ENCODE peak calls at places on chromosomes 13 and 19, in seven cellular contexts. A is GM12865, Q is H9, I is epithelial cell of esophagus, T is GM13976, P is colonic mucosa, C is bronchial epithelial cell. M is an unnamed sample.

GRCh38 chr19:47379398-47379938 is 30.4 kb downstream of the DHX34 start:
- DNase-seq in A (no peak), Q (no peak), I (no peak), T (no peak), P (no peak), C (no peak), M (no peak)

GRCh38 chr13:48559638-48560320 is 26.9 kb upstream of the RCBTB2 start:
- DNase-seq in A (no peak), Q (no peak), I (peak; percentile 87), T (no peak), P (no peak), C (peak; percentile 92), M (peak; percentile 58)

GRCh38 chr19:41309225-41310030 is 544 bp upstream of the CCDC97 start:
- DNase-seq in A (peak; percentile 43), Q (no peak), I (peak; percentile 37), T (no peak), P (no peak), C (peak; percentile 35), M (no peak)

GRCh38 chr19:18107235-18108083 is 9.9 kb downstream of the MAST3 start:
- DNase-seq in A (no peak), Q (no peak), I (peak; percentile 67), T (no peak), P (no peak), C (peak; percentile 75), M (no peak)

GRCh38 chr19:40813182-40813581 is 14.2 kb downstream of the EGLN2 start:
- DNase-seq in A (no peak), Q (no peak), I (no peak), T (no peak), P (no peak), C (no peak), M (no peak)

GRCh38 chr19:9913237-9914000 is 22.9 kb downstream of the OLFM2 start:
- DNase-seq in A (no peak), Q (peak; percentile 50), I (no peak), T (peak; percentile 60), P (no peak), C (no peak), M (no peak)

GRCh38 chr13:21616880-21617279 is 12.9 kb upstream of the MICU2 start:
- DNase-seq in A (no peak), Q (no peak), I (no peak), T (no peak), P (peak; percentile 37), C (no peak), M (no peak)

GRCh38 chr13:99316657-99317244 is 9.6 kb upstream of the GPR183 start:
- DNase-seq in A (no peak), Q (no peak), I (no peak), T (no peak), P (no peak), C (no peak), M (no peak)

GRCh38 chr19:57903298-57904174 is 12.9 kb downstream of the ZNF417 start:
- DNase-seq in A (peak; percentile 11), Q (no peak), I (peak; percentile 47), T (no peak), P (no peak), C (peak; percentile 45), M (no peak)

GRCh38 chr13:59734393-59734792 is 429.3 kb downstream of the DIAPH3 start:
- DNase-seq in A (peak; percentile 93), Q (no peak), I (no peak), T (peak; percentile 58), P (no peak), C (no peak), M (no peak)

GRCh38 chr19:50835785-50836542 is 2.6 kb upstream of the KLK15 start:
- DNase-seq in A (peak; percentile 82), Q (peak; percentile 81), I (peak; percentile 63), T (peak; percentile 95), P (peak; percentile 88), C (peak; percentile 31), M (peak; percentile 50)

GRCh38 chr19:11499890-11500420 is 5.7 kb downstream of the ZNF653 start:
- DNase-seq in A (no peak), Q (no peak), I (no peak), T (no peak), P (no peak), C (no peak), M (no peak)

DNA sequence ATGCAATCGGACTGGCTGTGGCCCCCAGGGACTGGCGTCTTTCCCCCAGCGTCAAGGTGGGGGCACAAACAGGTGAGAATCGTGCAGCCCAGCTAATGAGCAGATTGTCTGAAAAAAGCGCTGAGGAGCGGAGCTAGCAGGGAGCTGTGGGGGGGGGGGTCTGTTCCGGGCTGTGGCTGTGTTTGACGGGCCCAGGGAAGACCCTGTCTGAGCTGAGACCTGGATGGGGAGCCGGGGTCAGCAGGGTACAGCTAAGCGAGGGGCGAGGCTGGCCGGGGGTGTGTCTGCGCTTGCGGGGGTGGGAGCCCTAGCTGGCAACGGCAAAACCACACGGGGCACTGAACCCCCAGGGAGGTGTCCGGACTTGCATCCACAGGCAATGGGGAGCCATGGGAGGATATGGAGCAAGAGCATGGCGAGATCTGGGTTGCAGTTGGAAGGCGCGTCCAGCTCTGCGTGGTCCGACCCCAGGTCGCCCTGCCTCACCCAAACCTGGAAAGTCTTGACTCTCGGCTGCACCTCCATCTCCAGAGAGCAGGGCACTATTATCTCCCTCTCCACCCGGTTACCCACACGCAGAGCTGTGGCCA is 4.7 kb downstream of the LINGO3 start:
- DNase-seq in A (no peak), Q (no peak), I (no peak), T (no peak), P (no peak), C (no peak), M (no peak)
- TF ChIP-seq CTCF in A (no peak), Q (no peak), I (no peak), T (no peak), P (no peak), C (no peak), M (no peak)

GRCh38 chr13:112782433-112783010 is 92.7 kb downstream of the ATP11A start:
- DNase-seq in A (no peak), Q (no peak), I (no peak), T (no peak), P (no peak), C (no peak), M (no peak)

GRCh38 chr13:112777637-112778406 is 88.0 kb downstream of the ATP11A start:
- DNase-seq in A (no peak), Q (no peak), I (peak; percentile 16), T (no peak), P (no peak), C (peak; percentile 17), M (no peak)

GRCh38 chr13:112781881-112782361 is 92.1 kb downstream of the ATP11A start:
- DNase-seq in A (no peak), Q (no peak), I (peak; percentile 8), T (no peak), P (no peak), C (no peak), M (no peak)

GRCh38 chr13:112781287-112781686 is 91.4 kb downstream of the ATP11A start:
- DNase-seq in A (no peak), Q (no peak), I (no peak), T (peak; percentile 22), P (no peak), C (no peak), M (no peak)

GRCh38 chr13:112779856-112780604 is 90.2 kb downstream of the ATP11A start:
- DNase-seq in A (no peak), Q (no peak), I (peak; percentile 19), T (no peak), P (no peak), C (no peak), M (no peak)
- TF ChIP-seq CTCF in A (no peak), Q (no peak), I (no peak), T (no peak), P (no peak), C (no peak), M (no peak)

GRCh38 chr19:6739884-6740588 is 556 bp downstream of the TRIP10 start:
- DNase-seq in A (peak; percentile 63), Q (peak; percentile 62), I (no peak), T (peak; percentile 71), P (no peak), C (no peak), M (no peak)

GRCh38 chr19:6739390-6739883 is at the start of gene TRIP10:
- DNase-seq in A (peak; percentile 89), Q (peak; percentile 78), I (peak; percentile 78), T (peak; percentile 97), P (peak; percentile 89), C (no peak), M (peak; percentile 54)

GRCh38 chr19:6737873-6738725 is 719 bp upstream of the GPR108 start:
- DNase-seq in A (peak; percentile 91), Q (peak; percentile 86), I (peak; percentile 90), T (peak; percentile 76), P (peak; percentile 98), C (peak; percentile 77), M (peak; percentile 88)

GRCh38 chr19:6737284-6737872 is at the start of gene GPR108:
- DNase-seq in A (peak; percentile 100), Q (peak; percentile 100), I (peak; percentile 100), T (peak; percentile 97), P (peak; percentile 99), C (peak; percentile 100), M (peak; percentile 100)

DNA sequence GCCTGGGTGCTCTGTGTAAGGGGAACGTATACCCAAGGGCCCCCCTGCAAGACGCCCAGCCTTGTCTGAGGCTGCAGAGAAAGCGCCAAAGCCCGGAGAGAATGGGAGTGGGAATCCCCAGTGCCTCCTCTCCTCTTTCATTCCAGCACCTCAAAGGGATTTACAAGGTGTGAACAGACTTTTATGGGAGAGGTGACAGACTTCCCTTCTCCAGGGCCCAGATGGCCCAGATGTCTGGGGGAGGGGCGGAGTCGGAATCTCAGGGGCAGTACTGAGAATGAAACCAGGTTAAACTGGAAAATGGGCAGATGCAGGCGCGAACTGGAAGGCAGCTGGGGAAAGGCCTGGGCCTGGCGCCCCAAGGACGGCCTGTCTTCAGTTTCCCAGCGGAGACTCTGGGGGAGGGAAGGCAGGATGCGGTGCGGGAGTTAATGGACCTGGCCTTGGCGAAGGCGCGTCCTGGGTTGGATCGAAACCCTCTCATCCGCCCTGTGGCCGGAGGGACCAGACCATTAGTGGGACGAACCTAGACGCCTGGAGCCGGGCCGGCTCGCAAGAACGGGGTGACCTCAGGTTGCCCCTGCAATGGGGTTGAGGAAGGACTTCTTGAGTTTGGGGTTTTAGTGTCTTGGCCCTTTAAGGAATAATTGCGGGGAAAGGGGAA is 622 bp upstream of the TRIP10 start:
- DNase-seq in A (peak; percentile 57), Q (no peak), I (peak; percentile 34), T (no peak), P (peak; percentile 88), C (no peak), M (no peak)
- TF ChIP-seq CTCF in A (no peak), Q (no peak), I (no peak), T (no peak), P (no peak), C (no peak), M (no peak)

DNA sequence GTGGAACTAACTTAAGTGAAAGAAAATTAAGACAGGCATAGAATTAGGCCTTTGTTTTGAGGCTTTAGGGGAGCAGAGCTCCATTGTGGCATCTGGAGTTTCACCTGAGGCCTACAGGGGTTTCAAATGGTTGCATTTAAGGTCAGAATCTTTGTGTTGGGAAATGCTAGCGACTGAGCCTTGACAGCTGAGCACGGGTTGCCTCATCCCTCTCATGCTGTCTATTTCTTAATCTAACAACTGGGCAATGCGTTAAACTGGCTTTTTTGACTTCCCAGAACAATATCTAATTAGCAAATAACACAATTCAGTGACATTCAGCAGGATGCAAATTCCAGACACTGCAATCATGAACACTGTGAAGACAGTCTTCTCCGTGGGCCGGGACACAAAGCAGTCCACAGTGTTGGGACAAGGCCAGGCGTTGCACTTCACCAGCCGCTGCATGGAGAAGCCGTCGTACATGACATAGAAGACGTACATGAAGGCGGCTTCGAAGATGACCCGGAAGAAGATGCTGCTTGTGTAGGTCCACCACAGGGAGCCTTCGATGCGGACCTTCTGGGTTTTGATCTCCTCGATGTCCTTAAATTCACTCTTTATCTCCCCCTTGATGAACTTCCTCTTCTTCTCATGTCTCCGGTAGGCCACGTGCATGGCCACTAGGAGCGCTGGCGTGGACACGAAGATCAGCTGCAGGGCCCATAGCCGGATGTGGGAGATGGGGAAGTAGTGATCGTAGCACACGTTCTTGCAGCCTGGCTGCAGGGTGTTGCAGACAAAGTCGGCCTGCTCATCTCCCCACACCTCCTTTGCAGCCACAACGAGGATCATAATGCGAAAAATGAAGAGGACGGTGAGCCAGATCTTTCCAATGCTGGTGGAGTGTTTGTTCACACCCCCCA is 3.8 kb downstream of the GJB2 start:
- DNase-seq in A (peak; percentile 40), Q (peak; percentile 67), I (no peak), T (no peak), P (peak; percentile 39), C (no peak), M (no peak)
- TF ChIP-seq CTCF in A (peak; percentile 23), Q (peak; percentile 65), I (peak; percentile 40), T (no peak), P (no peak), C (peak; percentile 25), M (peak; percentile 26)

M was measured in brain microvascular endothelial cell.